ENCODE peak calls at places on chromosome 6, in seven cellular contexts. L is IMR-90, P is psoas muscle, N is hepatocyte, G is heart left ventricle, I is SK-N-SH, U is heart right ventricle. X is an unnamed sample.

GRCh38 chr6:11007715-11008608 is 36.1 kb downstream of the ELOVL2 start:
- DNase-seq in N (peak; percentile 57), I (no peak), U (no peak), P (no peak), G (no peak), L (peak; percentile 80), X (no peak)

GRCh38 chr6:90466191-90466940 is 120.5 kb downstream of the MAP3K7 start:
- DNase-seq in G (no peak), N (peak; percentile 31), L (peak; percentile 16), U (no peak), P (no peak), I (no peak), X (peak; percentile 16)

GRCh38 chr6:84137051-84137375 is 90.4 kb downstream of the CEP162 start:
- DNase-seq in U (no peak), L (peak; percentile 81), I (no peak), P (no peak), N (no peak), G (no peak), X (no peak)

GRCh38 chr6:69026243-69026642 is 391.2 kb downstream of the ADGRB3 start:
- DNase-seq in N (no peak), L (peak; percentile 15), I (no peak), U (no peak), G (no peak), P (no peak), X (no peak)

GRCh38 chr6:13814938-13815575 is 700 bp upstream of the MCUR1 start:
- DNase-seq in L (no peak), N (no peak), P (no peak), G (no peak), U (no peak), I (no peak), X (no peak)

GRCh38 chr6:166152660-166153059 is 15.0 kb downstream of the TBXT start:
- DNase-seq in I (no peak), G (no peak), L (no peak), N (no peak), U (no peak), P (no peak), X (no peak)

GRCh38 chr6:165439928-165440554 is 130.6 kb upstream of the C6orf118 start:
- DNase-seq in G (no peak), L (peak; percentile 73), U (no peak), P (no peak), N (peak; percentile 68), I (peak; percentile 27), X (no peak)

GRCh38 chr6:100088009-100088408 is 94.0 kb upstream of the MCHR2 start:
- DNase-seq in G (no peak), U (no peak), P (no peak), I (no peak), N (no peak), L (peak; percentile 73), X (no peak)

GRCh38 chr6:142429195-142429594 is 127.4 kb downstream of the ADGRG6 start:
- DNase-seq in P (no peak), G (no peak), L (no peak), U (no peak), N (no peak), I (no peak), X (no peak)

GRCh38 chr6:164439331-164439730 is 870.1 kb downstream of the C6orf118 start:
- DNase-seq in N (no peak), U (no peak), P (no peak), L (no peak), I (no peak), G (no peak), X (no peak)

GRCh38 chr6:135306166-135306565 is 125.1 kb downstream of the MYB start:
- DNase-seq in N (no peak), L (no peak), I (no peak), U (no peak), G (no peak), P (no peak), X (no peak)

GRCh38 chr6:148551226-148551625 is 195.6 kb upstream of the UST start:
- DNase-seq in N (no peak), I (no peak), U (no peak), G (no peak), L (no peak), P (no peak), X (no peak)

DNA sequence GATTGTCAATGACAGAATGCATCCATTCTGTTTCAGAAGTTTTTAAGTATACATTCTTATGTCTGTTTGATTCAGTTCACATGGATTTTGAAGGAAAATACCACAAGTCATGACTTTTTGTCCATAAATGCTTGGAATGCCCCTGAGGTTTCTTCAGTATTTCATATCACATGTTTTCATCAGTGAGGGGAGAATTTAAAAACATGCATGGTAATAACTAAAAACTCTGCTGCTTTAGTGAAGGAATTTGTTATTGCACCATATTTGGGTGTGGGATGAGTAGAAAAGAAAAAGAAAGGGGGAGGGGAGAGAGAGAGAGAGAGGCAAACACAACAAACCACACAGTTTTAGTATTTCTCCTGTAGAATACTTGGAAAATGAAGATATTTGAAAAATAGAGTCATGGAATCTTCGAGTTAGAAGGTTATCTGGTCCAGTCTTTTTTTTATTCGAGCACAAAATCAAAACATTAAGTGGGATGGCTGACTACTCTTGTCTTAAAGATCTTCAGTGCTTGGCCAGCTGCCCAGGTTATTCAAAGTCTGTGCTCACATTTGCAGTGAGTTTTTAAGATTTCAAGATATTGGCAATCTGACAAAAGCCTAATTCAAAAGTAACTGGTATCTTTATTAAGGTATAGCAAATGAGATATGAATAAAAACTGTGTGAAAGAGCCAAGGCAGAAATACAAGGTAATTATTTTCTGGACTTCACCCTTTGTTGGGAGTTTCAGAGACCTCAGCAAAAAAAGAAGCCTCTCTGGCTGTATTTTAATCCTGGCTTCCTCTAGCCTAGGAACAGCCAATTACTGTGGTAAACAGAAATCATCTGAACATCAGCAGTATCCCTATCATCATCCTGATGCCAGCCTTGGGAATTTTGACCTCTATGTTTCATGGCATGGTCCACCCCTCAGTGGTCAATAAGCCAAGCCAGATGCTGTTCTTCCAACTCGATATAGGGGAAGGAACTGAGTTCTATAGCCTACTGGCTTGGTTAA is 687.9 kb upstream of the CITED2 start:
- DNase-seq in P (peak; percentile 51), G (peak; percentile 59), N (peak; percentile 39), U (peak; percentile 30), L (peak; percentile 96), I (peak; percentile 10), X (peak; percentile 71)
- H3K27ac ChIP-seq in P (peak overlapping the region; percentile 19), G (peak overlapping the region; percentile 8), N (peak overlapping the region; percentile 82), U (peak overlapping the region; percentile 37), L (peak overlapping the region; percentile 100), I (peak overlapping the region; percentile 90), X (peak overlapping the region; percentile 57)

DNA sequence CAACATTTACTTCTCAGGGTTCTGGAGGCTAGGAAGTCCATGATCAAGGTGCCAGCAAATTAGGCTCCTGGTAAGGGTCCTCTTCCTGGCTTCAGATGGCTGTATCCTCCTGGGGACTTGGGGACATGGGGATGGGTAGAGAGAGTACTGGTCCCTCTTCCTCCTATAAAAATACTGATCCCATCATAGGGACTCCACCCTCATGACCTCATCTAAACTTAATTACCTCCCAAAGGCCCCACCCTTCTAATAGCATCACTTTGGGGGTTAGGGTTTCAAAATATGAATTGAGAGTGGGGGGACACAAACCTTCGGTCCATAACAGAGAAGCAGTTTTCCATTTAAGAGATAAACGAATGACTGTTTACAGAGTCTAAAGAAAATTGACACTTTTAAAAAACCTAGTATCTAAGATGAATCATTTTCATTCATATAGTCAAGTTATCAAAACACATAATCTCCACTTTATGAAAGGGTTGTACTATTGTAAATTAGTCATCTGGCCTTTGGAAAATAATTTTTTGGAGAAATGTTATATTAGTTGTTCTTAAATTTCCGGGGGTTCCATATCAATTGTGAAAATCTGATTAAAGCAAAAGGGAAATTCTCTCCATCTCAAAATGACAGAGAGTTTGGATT is 33.5 kb downstream of the ELOVL5 start:
- DNase-seq in P (no peak), N (no peak), G (no peak), U (no peak), I (no peak), L (no peak), X (no peak)
- H3K4me1 ChIP-seq in P (no peaks in the 10 kb centered on the region), N (no peaks in the 10 kb centered on the region), G (peaks cover 50% of the 10 kb centered on the region), U (peaks cover 54% of the 10 kb centered on the region), I (peaks cover 33% of the 10 kb centered on the region), L (peaks cover 3% of the 10 kb centered on the region), X (peaks cover 28% of the 10 kb centered on the region)

GRCh38 chr6:139676718-139677117 is 302.3 kb upstream of the CITED2 start:
- DNase-seq in P (no peak), U (no peak), N (no peak), I (no peak), L (no peak), G (no peak), X (no peak)

GRCh38 chr6:139680819-139681218 is 306.4 kb upstream of the CITED2 start:
- DNase-seq in N (no peak), U (no peak), I (no peak), P (no peak), L (no peak), G (no peak), X (no peak)

DNA sequence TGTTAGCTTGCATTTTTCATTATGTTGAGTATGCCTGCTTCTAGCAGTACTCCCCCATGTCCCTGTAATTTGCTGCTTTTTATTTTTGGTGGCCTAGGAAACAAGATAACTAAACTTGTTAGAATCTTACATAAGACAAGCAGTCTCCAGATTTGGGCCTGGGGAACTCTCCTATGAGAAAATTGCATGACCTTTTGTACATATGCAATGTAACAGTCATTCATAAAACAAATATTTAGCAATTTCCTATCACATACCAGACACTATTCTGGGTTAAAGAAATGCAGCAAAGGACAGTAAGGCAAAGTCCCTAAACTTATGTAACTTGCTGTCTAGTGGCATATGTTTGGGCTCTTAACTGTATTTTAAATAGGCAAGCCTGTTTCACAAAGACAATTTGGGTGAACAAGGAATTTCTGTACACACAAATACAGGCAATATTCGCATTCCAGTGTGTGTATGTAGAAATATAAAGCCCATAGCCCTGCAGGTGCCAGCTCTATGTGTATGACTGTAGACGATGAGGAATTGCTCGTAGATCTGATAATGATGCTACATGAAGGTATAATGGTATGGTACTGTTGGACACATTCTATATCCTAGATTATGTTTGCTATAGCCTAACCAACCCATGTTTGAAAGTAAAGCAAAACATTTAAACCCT is 305.2 kb upstream of the CITED2 start:
- DNase-seq in P (no peak), G (no peak), L (peak; percentile 45), I (no peak), N (no peak), U (no peak), X (no peak)
- H3K27ac ChIP-seq in P (no peak overlapping the region), G (no peak overlapping the region), L (no peak overlapping the region), I (no peak overlapping the region), N (peak overlapping the region; percentile 7), U (no peak overlapping the region), X (no peak overlapping the region)

GRCh38 chr6:26027491-26028211 is 59.6 kb upstream of the HFE start:
- DNase-seq in L (no peak), G (no peak), P (no peak), U (no peak), N (no peak), I (no peak), X (no peak)
- H3K4me1 ChIP-seq in L (peaks cover 4% of the 10 kb centered on the region), G (peaks cover 41% of the 10 kb centered on the region), P (peaks cover 13% of the 10 kb centered on the region), U (peaks cover 38% of the 10 kb centered on the region), N (peaks cover 14% of the 10 kb centered on the region), I (peaks cover 15% of the 10 kb centered on the region), X (no peaks in the 10 kb centered on the region)

GRCh38 chr6:56385981-56386593 is 138.7 kb upstream of the COL21A1 start:
- DNase-seq in I (no peak), G (no peak), P (no peak), L (no peak), N (no peak), U (no peak), X (no peak)
- H3K27ac ChIP-seq in I (no peak overlapping the region), G (no peak overlapping the region), P (no peak overlapping the region), L (no peak overlapping the region), N (peak overlapping the region; percentile 85), U (no peak overlapping the region), X (no peak overlapping the region)

GRCh38 chr6:51277471-51277870 is 458.8 kb downstream of the TFAP2B start:
- DNase-seq in U (no peak), I (no peak), N (no peak), L (no peak), G (no peak), P (no peak), X (no peak)
- H3K4me1 ChIP-seq in U (no peaks in the 10 kb centered on the region), I (no peaks in the 10 kb centered on the region), N (no peaks in the 10 kb centered on the region), L (no peaks in the 10 kb centered on the region), G (no peaks in the 10 kb centered on the region), P (no peaks in the 10 kb centered on the region), X (no peaks in the 10 kb centered on the region)